ENCODE peak calls at places on chromosomes 4 and X, in five cellular contexts. U is Calu3, G is AG04450, M is activated B cell treated with CpG ODN at 0.5 μM for 24 hours, T is AG04449. I is an unnamed sample.

GRCh38 chr4:105837037-105837436 is 58.2 kb upstream of the NPNT start:
- DNase-seq in U (no peak), G (no peak), M (no peak), T (no peak), I (no peak)

GRCh38 chrX:153875391-153876111 is 10.4 kb downstream of the L1CAM start:
- DNase-seq in U (peak), G (no peak), M (peak), T (no peak), I (peak)

GRCh38 chr4:102620697-102621497 is 119.7 kb downstream of the NFKB1 start:
- DNase-seq in U (peak), G (peak), M (no peak), T (peak), I (no peak)

GRCh38 chrX:98568795-98569194 is 1685.1 kb downstream of the RPA4 start:
- DNase-seq in U (no peak), G (no peak), M (no peak), T (no peak), I (no peak)

GRCh38 chrX:69493766-69494165 is 10.4 kb upstream of the NALF2 start:
- DNase-seq in U (no peak), G (no peak), M (no peak), T (no peak), I (no peak)

GRCh38 chr4:186749611-186750281 is 26.1 kb upstream of the FAT1 start:
- DNase-seq in U (no peak), G (no peak), M (no peak), T (no peak), I (no peak)

GRCh38 chrX:115592997-115593734 is 32.2 kb downstream of the PLS3 start:
- DNase-seq in U (no peak), G (no peak), M (no peak), T (no peak), I (no peak)

GRCh38 chr4:90078440-90078839 is 48.8 kb upstream of the CCSER1 start:
- DNase-seq in U (no peak), G (no peak), M (no peak), T (no peak), I (no peak)

GRCh38 chr4:67779631-67780030 is 25.4 kb upstream of the GNRHR start:
- DNase-seq in U (no peak), G (no peak), M (no peak), T (no peak), I (no peak)

GRCh38 chr4:137994858-137995257 is 247.3 kb downstream of the SLC7A11 start:
- DNase-seq in U (no peak), G (no peak), M (no peak), T (peak), I (no peak)

GRCh38 chr4:137997496-137997895 is 244.7 kb downstream of the SLC7A11 start:
- DNase-seq in U (no peak), G (no peak), M (no peak), T (no peak), I (no peak)

GRCh38 chr4:137998666-137999429 is 243.3 kb downstream of the SLC7A11 start:
- DNase-seq in U (no peak), G (peak), M (no peak), T (peak), I (no peak)

GRCh38 chr4:137993232-137993631 is 248.9 kb downstream of the SLC7A11 start:
- DNase-seq in U (no peak), G (no peak), M (no peak), T (no peak), I (no peak)
- TF ChIP-seq CTCF in U (no peak), G (no peak), M (no peak), T (no peak), I (no peak)

GRCh38 chrX:26783512-26784225 is 567.7 kb downstream of the MAGEB5 start:
- DNase-seq in U (peak), G (no peak), M (no peak), T (no peak), I (no peak)
- TF ChIP-seq CTCF in U (peak), G (peak), M (no peak), T (peak), I (peak)

DNA sequence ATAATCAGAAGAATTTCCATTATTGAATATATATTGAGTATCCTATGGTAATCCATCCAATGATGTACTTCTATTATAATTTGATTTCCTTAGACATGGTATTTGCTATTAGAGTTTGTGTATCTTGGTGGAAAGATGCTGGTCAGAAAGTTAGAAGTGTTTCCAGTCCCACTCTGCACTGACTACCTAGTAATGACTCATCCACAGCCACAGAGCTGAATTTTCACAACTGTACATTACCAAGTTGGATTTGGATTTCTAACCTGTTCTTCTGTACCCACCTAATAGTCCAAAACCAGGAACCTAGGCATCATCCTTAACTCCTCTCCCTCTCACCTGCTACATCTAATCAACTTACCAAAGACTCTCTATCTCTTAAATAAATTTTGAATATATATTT is 145.4 kb downstream of the REELD1 start:
- DNase-seq in U (no peak), G (no peak), M (no peak), T (no peak), I (no peak)
- TF ChIP-seq CTCF in U (no peak), G (no peak), M (no peak), T (no peak), I (no peak)

GRCh38 chr4:62898115-62898514 is 1511.1 kb downstream of the TECRL start:
- DNase-seq in U (no peak), G (no peak), M (no peak), T (no peak), I (no peak)

GRCh38 chr4:62896721-62897120 is 1512.5 kb downstream of the TECRL start:
- DNase-seq in U (no peak), G (no peak), M (no peak), T (no peak), I (no peak)

GRCh38 chr4:62899607-62900364 is 1509.5 kb downstream of the TECRL start:
- DNase-seq in U (no peak), G (no peak), M (no peak), T (no peak), I (no peak)

GRCh38 chr4:62901101-62901500 is 1508.1 kb downstream of the TECRL start:
- DNase-seq in U (no peak), G (no peak), M (no peak), T (no peak), I (no peak)
- TF ChIP-seq CTCF in U (no peak), G (no peak), M (no peak), T (no peak), I (no peak)

DNA sequence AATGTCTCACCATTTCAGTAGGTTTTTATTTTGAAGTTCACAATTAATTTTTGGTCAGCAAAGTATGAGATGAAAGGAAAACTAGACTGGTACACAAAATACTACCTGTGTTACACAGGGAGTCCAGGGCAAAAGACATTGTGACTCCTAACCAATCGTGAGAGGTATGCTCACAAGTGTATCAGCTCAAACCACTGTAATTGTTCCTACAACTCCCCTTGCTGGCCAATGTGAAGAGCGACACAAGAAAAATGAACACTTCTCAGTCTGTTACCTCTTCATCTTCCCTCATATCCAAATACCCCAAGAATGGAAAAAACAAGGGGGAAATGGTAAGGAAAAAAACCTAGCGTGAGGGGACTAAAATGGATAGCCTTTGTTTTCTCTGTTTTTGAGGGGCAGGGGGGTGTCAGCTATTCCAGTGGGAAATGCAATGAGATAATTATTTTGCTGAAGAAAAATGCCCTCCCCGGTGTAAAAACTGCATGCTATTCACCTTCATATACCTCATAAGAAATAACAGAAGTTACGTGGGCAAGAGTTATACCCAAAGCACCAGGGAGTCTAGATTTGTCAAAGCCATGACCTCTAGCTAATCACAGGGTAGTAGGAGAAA is 30.6 kb upstream of the NSUN7 start:
- DNase-seq in U (peak), G (no peak), M (no peak), T (no peak), I (no peak)
- TF ChIP-seq CTCF in U (peak), G (peak), M (no peak), T (peak), I (peak)

DNA sequence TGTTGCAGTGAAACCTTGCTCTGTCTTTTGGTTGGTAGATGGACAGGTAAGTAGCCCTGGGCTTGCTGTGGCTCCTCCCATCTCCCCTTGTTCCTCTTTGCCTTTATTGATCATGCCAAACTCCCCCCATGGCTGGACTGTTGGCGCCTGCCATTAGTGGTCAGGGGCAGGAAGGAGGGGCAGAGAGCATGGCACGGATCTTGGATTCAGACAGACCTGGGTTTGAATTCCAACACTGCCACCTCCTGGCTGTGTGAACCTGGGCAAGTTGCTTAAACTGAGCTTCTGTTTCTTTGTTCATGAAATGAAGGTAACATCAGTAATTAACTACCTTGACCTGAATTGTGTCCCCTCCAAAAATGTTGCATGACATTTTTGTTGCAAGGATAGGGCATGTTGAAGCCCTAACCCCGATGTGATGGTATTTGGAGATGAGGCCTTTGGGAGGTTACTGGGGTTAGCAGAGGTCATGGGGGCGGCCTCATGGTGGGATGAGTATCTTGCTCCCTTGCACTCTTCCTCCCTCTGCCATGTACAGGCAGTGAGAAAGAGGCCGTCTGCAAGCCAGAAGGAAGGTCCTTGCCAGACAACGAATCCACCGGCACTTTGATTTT is 6.0 kb downstream of the SLC2A9 start:
- DNase-seq in U (peak), G (no peak), M (no peak), T (no peak), I (no peak)
- TF ChIP-seq CTCF in U (peak), G (peak), M (no peak), T (peak), I (peak)